ENCODE peak calls at places on chromosomes 6 and 20, in seven cellular contexts. Y is AG10803, Q is T-helper 17 cell, C is T follicular helper cell, O is left cardiac atrium, M is IMR-90, N is germinal center. L is an unnamed sample.
A peak's percentile ranks its signal among the peaks of the same experiment; 100 is the strongest.

GRCh38 chr6:15479761-15480160 is 183.1 kb downstream of the DTNBP1 start:
- DNase-seq in Y (peak; percentile 83), Q (no peak), C (no peak), O (no peak), M (no peak), N (no peak), L (no peak)

GRCh38 chr20:59322813-59323469 is 22.5 kb downstream of the EDN3 start:
- DNase-seq in Y (peak; percentile 18), Q (no peak), C (no peak), O (no peak), M (no peak), N (no peak), L (no peak)

GRCh38 chr6:105608711-105609374 is 206.0 kb upstream of the PREP start:
- DNase-seq in Y (peak; percentile 99), Q (no peak), C (no peak), O (no peak), M (peak; percentile 97), N (no peak), L (no peak)

GRCh38 chr6:163335671-163336545 is 78.6 kb upstream of the QKI start:
- DNase-seq in Y (no peak), Q (no peak), C (no peak), O (peak; percentile 89), M (peak; percentile 8), N (no peak), L (no peak)

GRCh38 chr20:33282196-33282934 is 649 bp upstream of the BPIFB1 start:
- DNase-seq in Y (no peak), Q (no peak), C (no peak), O (no peak), M (no peak), N (no peak), L (no peak)

GRCh38 chr20:9331707-9332435 is 182.5 kb upstream of the LAMP5 start:
- DNase-seq in Y (no peak), Q (no peak), C (no peak), O (no peak), M (no peak), N (no peak), L (no peak)

GRCh38 chr6:100678027-100678426 is 203.1 kb downstream of the ASCC3 start:
- DNase-seq in Y (no peak), Q (no peak), C (no peak), O (no peak), M (peak; percentile 28), N (no peak), L (no peak)

GRCh38 chr20:40680560-40680959 is 8.5 kb downstream of the MAFB start:
- DNase-seq in Y (no peak), Q (no peak), C (no peak), O (no peak), M (no peak), N (no peak), L (no peak)

GRCh38 chr6:119604124-119604523 is 254.6 kb upstream of the MAN1A1 start:
- DNase-seq in Y (no peak), Q (no peak), C (no peak), O (no peak), M (no peak), N (no peak), L (no peak)

GRCh38 chr6:169051371-169051770 is 202.3 kb downstream of the THBS2 start:
- DNase-seq in Y (no peak), Q (no peak), C (no peak), O (no peak), M (peak; percentile 49), N (no peak), L (no peak)

GRCh38 chr6:35782424-35782823 is 1.6 kb downstream of the CLPSL1 start:
- DNase-seq in Y (no peak), Q (no peak), C (no peak), O (no peak), M (no peak), N (no peak), L (no peak)

GRCh38 chr6:75532521-75532920 is 38.9 kb upstream of the FILIP1 start:
- DNase-seq in Y (peak; percentile 24), Q (no peak), C (no peak), O (no peak), M (peak; percentile 15), N (no peak), L (no peak)

GRCh38 chr6:165889636-165890403 is 226.8 kb upstream of the PDE10A start:
- DNase-seq in Y (peak; percentile 47), Q (no peak), C (no peak), O (no peak), M (peak; percentile 68), N (no peak), L (peak; percentile 25)

L was measured in OCI-LY7.